ENCODE peak calls at places on chromosomes 16 and 17, in nine cellular contexts. E is RWPE1; Q is memory B cell; A is NCI-H226; T is HFFc6; P is ACHN; D is hepatic stellate cell; M is NCI-H2171 treated with DMSO at 0.1 percent for 48 hours; K is stimulated activated CD8-positive, alpha-beta memory T cell treated with anti-CD3 and anti-CD28 coated beads, Interleukin-12 subunit alpha, Interleukin-12 subunit beta, amount 100 ng/mL, for 1 hour. Y is an unnamed sample.

GRCh38 chr17:58414596-58414997 is 2.7 kb downstream of the RNF43 start:
- DNase-seq in E (no peak), Q (no peak), A (no peak), T (no peak), P (no peak), D (no peak), M (no peak), K (no peak), Y (peak)

GRCh38 chr16:85172465-85173071 is 60.3 kb upstream of the CIBAR2 start:
- DNase-seq in E (no peak), Q (no peak), A (no peak), T (peak), P (no peak), D (no peak), M (peak), K (no peak), Y (no peak)

GRCh38 chr17:59643159-59643857 is 23.6 kb downstream of the CLTC start:
- DNase-seq in E (peak), Q (no peak), A (no peak), T (peak), P (no peak), D (no peak), M (no peak), K (no peak), Y (peak)

GRCh38 chr17:78053777-78054468 is 74.6 kb downstream of the TMC6 start:
- DNase-seq in E (no peak), Q (no peak), A (no peak), T (no peak), P (no peak), D (no peak), M (no peak), K (no peak), Y (peak)

GRCh38 chr16:49619811-49620157 is 236.1 kb downstream of the ZNF423 start:
- DNase-seq in E (no peak), Q (no peak), A (no peak), T (no peak), P (no peak), D (no peak), M (no peak), K (no peak), Y (no peak)

GRCh38 chr16:80894091-80894490 is 89.7 kb upstream of the CDYL2 start:
- DNase-seq in E (no peak), Q (no peak), A (no peak), T (no peak), P (no peak), D (no peak), M (no peak), K (no peak), Y (no peak)

GRCh38 chr16:30950516-30951073 is 1.7 kb downstream of the ORAI3 start:
- DNase-seq in E (no peak), Q (no peak), A (no peak), T (no peak), P (no peak), D (no peak), M (no peak), K (no peak), Y (no peak)

GRCh38 chr17:67686246-67686645 is 31.5 kb upstream of the NOL11 start:
- DNase-seq in E (no peak), Q (no peak), A (no peak), T (no peak), P (no peak), D (no peak), M (no peak), K (no peak), Y (no peak)

GRCh38 chr17:9050801-9051401 is 29.6 kb downstream of the NTN1 start:
- DNase-seq in E (peak), Q (no peak), A (peak), T (no peak), P (peak), D (no peak), M (no peak), K (no peak), Y (peak)

GRCh38 chr17:21303441-21304065 is 19.0 kb downstream of the MAP2K3 start:
- DNase-seq in E (no peak), Q (no peak), A (no peak), T (no peak), P (no peak), D (peak), M (no peak), K (no peak), Y (no peak)

GRCh38 chr17:22158364-22158763 is 466.0 kb downstream of the KCNJ18 start:
- DNase-seq in E (no peak), Q (no peak), A (no peak), T (no peak), P (no peak), D (no peak), M (no peak), K (no peak), Y (no peak)

GRCh38 chr16:3188925-3189825 is 1.2 kb downstream of the OR1F1 start:
- DNase-seq in E (peak), Q (no peak), A (peak), T (peak), P (peak), D (peak), M (peak), K (no peak), Y (peak)

GRCh38 chr17:42562845-42563509 is 1.0 kb downstream of the COASY start:
- DNase-seq in E (no peak), Q (no peak), A (no peak), T (no peak), P (no peak), D (no peak), M (no peak), K (no peak), Y (no peak)

GRCh38 chr16:685967-686366 is 1.8 kb upstream of the JMJD8 start:
- DNase-seq in E (no peak), Q (no peak), A (no peak), T (peak), P (peak), D (no peak), M (no peak), K (no peak), Y (no peak)

GRCh38 chr16:85557083-85557975 is 55.8 kb upstream of the GSE1 start:
- DNase-seq in E (peak), Q (peak), A (peak), T (no peak), P (peak), D (peak), M (peak), K (no peak), Y (peak)

GRCh38 chr16:1272453-1273198 is 16.8 kb downstream of the TPSD1 start:
- DNase-seq in E (no peak), Q (no peak), A (no peak), T (no peak), P (no peak), D (no peak), M (peak), K (no peak), Y (no peak)

GRCh38 chr17:21573961-21574610 is 118.2 kb upstream of the KCNJ18 start:
- DNase-seq in E (no peak), Q (peak), A (no peak), T (no peak), P (peak), D (no peak), M (no peak), K (peak), Y (peak)

GRCh38 chr17:62652251-62653001 is 25.0 kb downstream of the MRC2 start:
- DNase-seq in E (no peak), Q (no peak), A (peak), T (peak), P (peak), D (peak), M (peak), K (peak), Y (peak)

GRCh38 chr17:73750975-73751374 is 106.7 kb upstream of the SDK2 start:
- DNase-seq in E (no peak), Q (no peak), A (no peak), T (no peak), P (no peak), D (no peak), M (peak), K (no peak), Y (no peak)

GRCh38 chr17:56319531-56319930 is 166.3 kb downstream of the ANKFN1 start:
- DNase-seq in E (peak), Q (no peak), A (peak), T (peak), P (peak), D (peak), M (peak), K (no peak), Y (peak)

GRCh38 chr16:70396209-70396904 is 42.5 kb downstream of the ST3GAL2 start:
- DNase-seq in E (no peak), Q (no peak), A (no peak), T (peak), P (no peak), D (peak), M (peak), K (no peak), Y (no peak)

GRCh38 chr16:79401782-79402181 is 198.8 kb downstream of the MAF start:
- DNase-seq in E (no peak), Q (no peak), A (no peak), T (no peak), P (no peak), D (no peak), M (no peak), K (no peak), Y (no peak)

GRCh38 chr17:28888832-28889231 is 8.7 kb downstream of the FLOT2 start:
- DNase-seq in E (no peak), Q (no peak), A (no peak), T (no peak), P (no peak), D (no peak), M (no peak), K (no peak), Y (no peak)

GRCh38 chr17:15106540-15106939 is 158.6 kb downstream of the PMP22 start:
- DNase-seq in E (peak), Q (no peak), A (peak), T (peak), P (no peak), D (no peak), M (no peak), K (no peak), Y (peak)

GRCh38 chr17:72034000-72034399 is 86.8 kb upstream of the SOX9 start:
- DNase-seq in E (no peak), Q (no peak), A (no peak), T (no peak), P (no peak), D (no peak), M (no peak), K (no peak), Y (no peak)

GRCh38 chr16:25037632-25038031 is 22.5 kb upstream of the ARHGAP17 start:
- DNase-seq in E (no peak), Q (no peak), A (no peak), T (no peak), P (no peak), D (no peak), M (no peak), K (no peak), Y (no peak)

GRCh38 chr17:47246120-47246519 is 7.5 kb upstream of the ITGB3 start:
- DNase-seq in E (no peak), Q (no peak), A (no peak), T (no peak), P (no peak), D (no peak), M (no peak), K (no peak), Y (no peak)

GRCh38 chr17:7484067-7484963 is at the start of gene POLR2A:
- DNase-seq in E (peak), Q (peak), A (peak), T (peak), P (peak), D (peak), M (peak), K (peak), Y (peak)

GRCh38 chr17:69577098-69577497 is 162.6 kb downstream of the MAP2K6 start:
- DNase-seq in E (no peak), Q (no peak), A (no peak), T (no peak), P (no peak), D (no peak), M (no peak), K (no peak), Y (no peak)

GRCh38 chr16:69924777-69925191 is 26.4 kb upstream of the CLEC18A start:
- DNase-seq in E (no peak), Q (no peak), A (peak), T (no peak), P (peak), D (peak), M (no peak), K (no peak), Y (peak)

GRCh38 chr16:76235025-76235424 is 42.2 kb upstream of the CNTNAP4 start:
- DNase-seq in E (no peak), Q (no peak), A (no peak), T (no peak), P (no peak), D (no peak), M (no peak), K (no peak), Y (no peak)

GRCh38 chr16:48918520-48919258 is 308.7 kb upstream of the N4BP1 start:
- DNase-seq in E (peak), Q (no peak), A (no peak), T (no peak), P (peak), D (no peak), M (no peak), K (no peak), Y (peak)

GRCh38 chr17:49931416-49931815 is 37.6 kb upstream of the DLX4 start:
- DNase-seq in E (no peak), Q (no peak), A (no peak), T (no peak), P (no peak), D (no peak), M (no peak), K (no peak), Y (no peak)

GRCh38 chr17:83056583-83057396 is 22.6 kb upstream of the METRNL start:
- DNase-seq in E (no peak), Q (no peak), A (no peak), T (no peak), P (no peak), D (no peak), M (no peak), K (no peak), Y (no peak)

GRCh38 chr17:34740516-34740915 is 161.1 kb downstream of the TMEM132E start:
- DNase-seq in E (no peak), Q (no peak), A (no peak), T (no peak), P (no peak), D (no peak), M (no peak), K (no peak), Y (no peak)